ENCODE peak calls at places on chromosomes 4 and X, in five cellular contexts. N is fibroblast of gingiva; R is CD4-positive, alpha-beta T cell; O is D341Med; L is stimulated activated CD4-positive, alpha-beta T cell treated with anti-CD3 and anti-CD28 coated beads, TNF-alpha, amount 100 ng/mL, for 1 hour. U is an unnamed sample.

GRCh38 chrX:7927259-7928167 is at the start of gene PNPLA4:
- DNase-seq in N (peak; percentile 64), R (peak; percentile 63), O (peak; percentile 9), L (peak; percentile 64), U (peak; percentile 77)

GRCh38 chr4:10346023-10346422 is 111.2 kb downstream of the ZNF518B start:
- DNase-seq in N (no peak), R (no peak), O (no peak), L (no peak), U (no peak)

GRCh38 chrX:8323356-8323755 is 141.3 kb upstream of the VCX3B start:
- DNase-seq in N (no peak), R (no peak), O (no peak), L (no peak), U (no peak)

GRCh38 chr4:72496119-72496518 is 72.9 kb downstream of the ADAMTS3 start:
- DNase-seq in N (no peak), R (no peak), O (no peak), L (no peak), U (no peak)

GRCh38 chr4:57081651-57082349 is 28.4 kb downstream of the IGFBP7 start:
- DNase-seq in N (no peak), R (no peak), O (no peak), L (no peak), U (no peak)

GRCh38 chr4:128775916-128776315 is 33.6 kb upstream of the JADE1 start:
- DNase-seq in N (no peak), R (no peak), O (peak; percentile 32), L (no peak), U (no peak)

GRCh38 chr4:128517739-128518510 is 230.3 kb upstream of the PGRMC2 start:
- DNase-seq in N (peak; percentile 98), R (no peak), O (no peak), L (no peak), U (no peak)

GRCh38 chr4:155679343-155679742 is 12.7 kb downstream of the GUCY1A1 start:
- DNase-seq in N (peak; percentile 83), R (no peak), O (no peak), L (no peak), U (no peak)

GRCh38 chr4:78542373-78542772 is 9.2 kb upstream of the ANXA3 start:
- DNase-seq in N (peak; percentile 67), R (no peak), O (no peak), L (no peak), U (no peak)

GRCh38 chr4:3791910-3792542 is 25.8 kb downstream of the ADRA2C start:
- DNase-seq in N (no peak), R (no peak), O (no peak), L (no peak), U (no peak)

GRCh38 chrX:84187501-84188319 is at the start of gene RPS6KA6:
- DNase-seq in N (peak; percentile 1), R (no peak), O (peak; percentile 53), L (no peak), U (no peak)

GRCh38 chr4:155694100-155694785 is 27.6 kb downstream of the GUCY1A1 start:
- DNase-seq in N (no peak), R (no peak), O (no peak), L (no peak), U (no peak)

GRCh38 chr4:156976147-156976546 is 4.5 kb upstream of the PDGFC start:
- DNase-seq in N (peak; percentile 71), R (no peak), O (no peak), L (no peak), U (no peak)

GRCh38 chr4:107210450-107211239 is 174.5 kb upstream of the DKK2 start:
- DNase-seq in N (no peak), R (no peak), O (no peak), L (no peak), U (no peak)

GRCh38 chrX:53211391-53211978 is 13.5 kb downstream of the KDM5C start:
- DNase-seq in N (no peak), R (no peak), O (no peak), L (no peak), U (no peak)

GRCh38 chr4:99403380-99404194 is 31.6 kb downstream of the ADH7 start:
- DNase-seq in N (peak; percentile 91), R (no peak), O (no peak), L (no peak), U (no peak)

GRCh38 chr4:82650868-82651267 is 89.1 kb upstream of the TMEM150C start:
- DNase-seq in N (no peak), R (no peak), O (no peak), L (no peak), U (no peak)

GRCh38 chrX:80266979-80267378 is 153.3 kb upstream of the TENT5D start:
- DNase-seq in N (no peak), R (no peak), O (no peak), L (no peak), U (no peak)

GRCh38 chrX:31397119-31397518 is 325.3 kb upstream of the FTHL17 start:
- DNase-seq in N (peak; percentile 1), R (no peak), O (no peak), L (no peak), U (no peak)

GRCh38 chrX:16807548-16807947 is 21.3 kb downstream of the TXLNG start:
- DNase-seq in N (no peak), R (no peak), O (no peak), L (no peak), U (no peak)

GRCh38 chr4:8697826-8698225 is 105.3 kb downstream of the CPZ start:
- DNase-seq in N (no peak), R (no peak), O (no peak), L (no peak), U (no peak)

GRCh38 chr4:81165853-81166430 is 49.1 kb downstream of the PRKG2 start:
- DNase-seq in N (peak; percentile 85), R (no peak), O (peak; percentile 51), L (no peak), U (no peak)

GRCh38 chrX:40721489-40722106 is 13.7 kb downstream of the MED14 start:
- DNase-seq in N (no peak), R (no peak), O (no peak), L (no peak), U (no peak)

GRCh38 chrX:13845721-13846378 is 29.0 kb upstream of the GPM6B start:
- DNase-seq in N (peak; percentile 35), R (no peak), O (no peak), L (no peak), U (no peak)

GRCh38 chr4:141132689-141133145 is 552 bp downstream of the RNF150 start:
- DNase-seq in N (peak; percentile 44), R (no peak), O (peak; percentile 85), L (no peak), U (no peak)

GRCh38 chr4:71026086-71026485 is 32.6 kb downstream of the DCK start:
- DNase-seq in N (peak; percentile 37), R (no peak), O (peak; percentile 31), L (no peak), U (no peak)

GRCh38 chrX:104922206-104922621 is 298.3 kb downstream of the TEX13A start:
- DNase-seq in N (no peak), R (peak; percentile 18), O (peak; percentile 48), L (peak; percentile 18), U (peak; percentile 33)

GRCh38 chr4:1104647-1105046 is 8.7 kb downstream of the RNF212 start:
- DNase-seq in N (no peak), R (no peak), O (no peak), L (no peak), U (no peak)

GRCh38 chr4:89708903-89709361 is 128.0 kb downstream of the SNCA start:
- DNase-seq in N (peak; percentile 22), R (no peak), O (no peak), L (no peak), U (no peak)

GRCh38 chrX:108139303-108139702 is 47.7 kb downstream of the ATG4A start:
- DNase-seq in N (no peak), R (no peak), O (peak; percentile 44), L (no peak), U (no peak)

GRCh38 chr4:44766453-44766852 is 40.1 kb upstream of the GNPDA2 start:
- DNase-seq in N (no peak), R (no peak), O (no peak), L (no peak), U (no peak)

GRCh38 chrX:88613338-88613737 is 133.7 kb upstream of the CPXCR1 start:
- DNase-seq in N (no peak), R (no peak), O (no peak), L (no peak), U (no peak)